ENCODE peak calls at places on chromosomes 11 and 22, in seven cellular contexts. B, Q, H, O, Y, L and N are unnamed samples.

GRCh38 chr22:37018815-37019308 is 385 bp downstream of the TST start:
- DNase-seq in B (peak), Q (no peak), H (no peak), O (no peak), Y (no peak), L (no peak), N (peak)

GRCh38 chr22:40009231-40009769 is 14.5 kb downstream of the FAM83F start:
- DNase-seq in B (peak), Q (no peak), H (no peak), O (no peak), Y (no peak), L (no peak), N (no peak)

GRCh38 chr11:74008373-74009229 is at the start of gene UCP3:
- DNase-seq in B (no peak), Q (no peak), H (no peak), O (no peak), Y (no peak), L (no peak), N (no peak)

GRCh38 chr11:3857628-3858027 is 2.2 kb downstream of the STIM1 start:
- DNase-seq in B (no peak), Q (no peak), H (no peak), O (no peak), Y (no peak), L (no peak), N (no peak)

GRCh38 chr11:18280438-18281046 is 14.5 kb downstream of the SAA1 start:
- DNase-seq in B (no peak), Q (no peak), H (no peak), O (no peak), Y (no peak), L (no peak), N (no peak)

GRCh38 chr11:75632450-75632849 is 36.4 kb downstream of the MAP6 start:
- DNase-seq in B (no peak), Q (no peak), H (no peak), O (no peak), Y (no peak), L (no peak), N (no peak)

GRCh38 chr11:75986966-75987365 is 172.0 kb downstream of the UVRAG start:
- DNase-seq in B (peak), Q (no peak), H (no peak), O (no peak), Y (no peak), L (no peak), N (peak)

GRCh38 chr11:2312232-2313042 is 10.6 kb downstream of the TSPAN32 start:
- DNase-seq in B (peak), Q (no peak), H (no peak), O (peak), Y (no peak), L (no peak), N (peak)

GRCh38 chr11:45885274-45885920 is at the start of gene MAPK8IP1:
- DNase-seq in B (peak), Q (peak), H (peak), O (no peak), Y (peak), L (peak), N (no peak)

GRCh38 chr11:61974766-61975631 is 7.6 kb upstream of the FTH1 start:
- DNase-seq in B (peak), Q (no peak), H (no peak), O (no peak), Y (no peak), L (no peak), N (no peak)

GRCh38 chr11:134120143-134120850 is 51.4 kb downstream of the JAM3 start:
- DNase-seq in B (peak), Q (no peak), H (no peak), O (peak), Y (no peak), L (no peak), N (peak)

GRCh38 chr11:134916421-134916820 is 504.4 kb upstream of the B3GAT1 start:
- DNase-seq in B (no peak), Q (no peak), H (no peak), O (no peak), Y (no peak), L (no peak), N (no peak)

GRCh38 chr11:71555508-71555907 is 7.3 kb downstream of the KRTAP5-9 start:
- DNase-seq in B (no peak), Q (no peak), H (no peak), O (no peak), Y (no peak), L (no peak), N (no peak)

GRCh38 chr11:70105369-70105754 is 27.2 kb downstream of the ANO1 start:
- DNase-seq in B (no peak), Q (no peak), H (no peak), O (no peak), Y (no peak), L (no peak), N (no peak)

GRCh38 chr11:10693509-10694071 is at the start of gene IRAG1:
- DNase-seq in B (peak), Q (no peak), H (no peak), O (no peak), Y (no peak), L (no peak), N (peak)

GRCh38 chr22:20567371-20567847 is 60.0 kb downstream of the MED15 start:
- DNase-seq in B (peak), Q (peak), H (no peak), O (no peak), Y (no peak), L (no peak), N (no peak)